ENCODE peak calls at places on chromosomes 7 and 10, in four cellular contexts. One of them, this sample, is unnamed.
A peak's percentile ranks its signal among the peaks of the same experiment; 100 is the strongest.

GRCh38 chr10:24791129-24791733 is 67.5 kb upstream of the ARHGAP21 start:
- DNase-seq in T1000: no peak
- DNase-seq in NCI-H1048: no peak
- DNase-seq in naive B cell: no peak
- DNase-seq in this sample: no peak

GRCh38 chr7:57685418-57685817 is 235.4 kb downstream of the ZNF716 start:
- DNase-seq in T1000: no peak
- DNase-seq in NCI-H1048: no peak
- DNase-seq in naive B cell: no peak
- DNase-seq in this sample: no peak

GRCh38 chr10:75496191-75496567 is 64.8 kb downstream of the LRMDA start:
- DNase-seq in T1000: no peak
- DNase-seq in NCI-H1048: no peak
- DNase-seq in naive B cell: no peak
- DNase-seq in this sample: no peak

GRCh38 chr10:28796606-28797512 is 119.5 kb downstream of the BAMBI start:
- DNase-seq in T1000: no peak
- DNase-seq in NCI-H1048: no peak
- DNase-seq in naive B cell: no peak
- DNase-seq in this sample: no peak

GRCh38 chr7:121385800-121386179 is 10.3 kb downstream of the FAM3C start:
- DNase-seq in T1000: no peak
- DNase-seq in NCI-H1048: no peak
- DNase-seq in naive B cell: peak; percentile 74
- DNase-seq in this sample: no peak

GRCh38 chr10:33900591-33900990 is 566.1 kb upstream of the NRP1 start:
- DNase-seq in T1000: no peak
- DNase-seq in NCI-H1048: no peak
- DNase-seq in naive B cell: no peak
- DNase-seq in this sample: no peak

GRCh38 chr10:97911217-97911616 is 61.6 kb downstream of the GOLGA7B start:
- DNase-seq in T1000: no peak
- DNase-seq in NCI-H1048: no peak
- DNase-seq in naive B cell: no peak
- DNase-seq in this sample: no peak

GRCh38 chr7:46146454-46147255 is 225.6 kb upstream of the IGFBP3 start:
- DNase-seq in T1000: peak; percentile 70
- DNase-seq in NCI-H1048: no peak
- DNase-seq in naive B cell: no peak
- DNase-seq in this sample: no peak

GRCh38 chr7:42314696-42315095 is 77.7 kb upstream of the GLI3 start:
- DNase-seq in T1000: no peak
- DNase-seq in NCI-H1048: no peak
- DNase-seq in naive B cell: no peak
- DNase-seq in this sample: no peak

This sample was measured in esophagus squamous epithelium.